ENCODE peak calls at places on chromosomes 1 and 21, in six cellular contexts. One of them, this sample, is unnamed.

GRCh38 chr1:42336978-42337377 is 1.9 kb upstream of the FOXJ3 start:
- DNase-seq in K562: no peak
- DNase-seq in GM12892: no peak
- DNase-seq in GM12878: no peak
- DNase-seq in H1: no peak
- DNase-seq in HepG2: no peak
- DNase-seq in this sample: no peak

GRCh38 chr1:233019921-233020320 is 69.5 kb downstream of the NTPCR start:
- DNase-seq in K562: no peak
- DNase-seq in GM12892: no peak
- DNase-seq in GM12878: no peak
- DNase-seq in H1: no peak
- DNase-seq in HepG2: no peak
- DNase-seq in this sample: no peak

GRCh38 chr1:14625587-14626447 is 27.3 kb downstream of the KAZN start:
- DNase-seq in K562: no peak
- DNase-seq in GM12892: no peak
- DNase-seq in GM12878: no peak
- DNase-seq in H1: no peak
- DNase-seq in HepG2: no peak
- DNase-seq in this sample: no peak

GRCh38 chr21:38342734-38343133 is 85.9 kb downstream of the KCNJ15 start:
- DNase-seq in K562: no peak
- DNase-seq in GM12892: no peak
- DNase-seq in GM12878: no peak
- DNase-seq in H1: no peak
- DNase-seq in HepG2: no peak
- DNase-seq in this sample: no peak

GRCh38 chr1:81044708-81045107 is 756.0 kb upstream of the ADGRL2 start:
- DNase-seq in K562: no peak
- DNase-seq in GM12892: no peak
- DNase-seq in GM12878: no peak
- DNase-seq in H1: no peak
- DNase-seq in HepG2: no peak
- DNase-seq in this sample: no peak

GRCh38 chr1:37865348-37866119 is 6.1 kb upstream of the MTF1 start:
- DNase-seq in K562: peak
- DNase-seq in GM12892: no peak
- DNase-seq in GM12878: no peak
- DNase-seq in H1: no peak
- DNase-seq in HepG2: no peak
- DNase-seq in this sample: no peak

GRCh38 chr1:232570007-232570406 is 59.9 kb downstream of the SIPA1L2 start:
- DNase-seq in K562: no peak
- DNase-seq in GM12892: no peak
- DNase-seq in GM12878: no peak
- DNase-seq in H1: no peak
- DNase-seq in HepG2: no peak
- DNase-seq in this sample: no peak

GRCh38 chr1:219498666-219499065 is 114.2 kb downstream of the ZC3H11B start:
- DNase-seq in K562: no peak
- DNase-seq in GM12892: no peak
- DNase-seq in GM12878: no peak
- DNase-seq in H1: no peak
- DNase-seq in HepG2: no peak
- DNase-seq in this sample: no peak

GRCh38 chr1:31244326-31244725 is 4.6 kb upstream of the NKAIN1 start:
- DNase-seq in K562: no peak
- DNase-seq in GM12892: no peak
- DNase-seq in GM12878: no peak
- DNase-seq in H1: no peak
- DNase-seq in HepG2: no peak
- DNase-seq in this sample: no peak

GRCh38 chr1:60262701-60263100 is 189.1 kb upstream of the C1orf87 start:
- DNase-seq in K562: no peak
- DNase-seq in GM12892: no peak
- DNase-seq in GM12878: no peak
- DNase-seq in H1: no peak
- DNase-seq in HepG2: no peak
- DNase-seq in this sample: no peak

GRCh38 chr21:34157456-34158025 is 84.2 kb downstream of the MRPS6 start:
- DNase-seq in K562: no peak
- DNase-seq in GM12892: no peak
- DNase-seq in GM12878: no peak
- DNase-seq in H1: no peak
- DNase-seq in HepG2: no peak
- DNase-seq in this sample: no peak

GRCh38 chr1:17844146-17844826 is 89.2 kb downstream of the ACTL8 start:
- DNase-seq in K562: no peak
- DNase-seq in GM12892: no peak
- DNase-seq in GM12878: no peak
- DNase-seq in H1: no peak
- DNase-seq in HepG2: no peak
- DNase-seq in this sample: no peak

DNA sequence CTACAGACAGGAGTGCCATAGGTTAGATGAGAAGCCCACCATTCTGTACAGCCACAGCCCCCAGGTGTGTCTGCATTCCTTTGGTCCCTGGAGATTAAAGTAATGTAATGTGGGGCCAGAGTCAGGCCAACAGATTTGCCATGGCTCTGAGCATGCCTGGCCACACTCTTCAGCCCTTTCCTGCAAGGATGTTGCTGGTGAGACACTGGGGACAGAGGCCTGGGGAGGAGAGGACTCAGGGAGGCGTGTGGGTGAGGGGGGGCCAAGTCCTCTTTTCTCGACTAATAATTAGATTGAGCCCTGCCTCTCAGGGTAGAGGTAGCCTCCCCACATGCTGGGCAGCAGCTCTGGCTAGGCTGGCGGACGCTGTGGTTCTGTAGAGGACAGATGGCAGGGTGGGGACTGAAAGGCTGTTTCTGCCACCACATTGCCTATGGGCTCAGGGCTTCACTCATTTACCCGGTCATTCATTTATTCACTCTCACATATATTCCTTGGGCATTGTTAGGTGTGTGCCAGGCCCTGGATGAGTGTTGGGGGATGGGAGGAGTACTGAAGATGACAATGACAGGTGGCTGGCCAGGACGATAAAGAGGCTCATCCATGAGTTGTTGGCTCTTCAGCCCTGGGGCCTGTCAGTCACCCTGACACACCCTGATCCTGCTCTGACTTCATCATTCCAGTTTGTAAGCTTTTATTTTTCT is 7.1 kb upstream of the PRCC start:
- DNase-seq in K562: peak
- DNase-seq in GM12892: no peak
- DNase-seq in GM12878: no peak
- DNase-seq in H1: no peak
- DNase-seq in HepG2: no peak
- DNase-seq in this sample: no peak
- TF ChIP-seq POLR2A in K562: no peak
- TF ChIP-seq POLR2A in GM12892: no peak
- TF ChIP-seq POLR2A in GM12878: no peak
- TF ChIP-seq POLR2A in H1: no peak
- TF ChIP-seq POLR2A in HepG2: no peak
- TF ChIP-seq POLR2A in this sample: no peak

GRCh38 chr1:97247196-97247595 is 525.6 kb downstream of the PTBP2 start:
- DNase-seq in K562: no peak
- DNase-seq in GM12892: no peak
- DNase-seq in GM12878: no peak
- DNase-seq in H1: no peak
- DNase-seq in HepG2: no peak
- DNase-seq in this sample: no peak

GRCh38 chr1:97243973-97244560 is 522.5 kb downstream of the PTBP2 start:
- DNase-seq in K562: no peak
- DNase-seq in GM12892: no peak
- DNase-seq in GM12878: no peak
- DNase-seq in H1: no peak
- DNase-seq in HepG2: no peak
- DNase-seq in this sample: no peak

GRCh38 chr1:97245682-97246081 is 524.1 kb downstream of the PTBP2 start:
- DNase-seq in K562: no peak
- DNase-seq in GM12892: no peak
- DNase-seq in GM12878: no peak
- DNase-seq in H1: no peak
- DNase-seq in HepG2: no peak
- DNase-seq in this sample: no peak
- TF ChIP-seq POLR2AphosphoS5 in K562: no peak
- TF ChIP-seq POLR2AphosphoS5 in GM12892: no peak
- TF ChIP-seq POLR2AphosphoS5 in GM12878: no peak
- TF ChIP-seq POLR2AphosphoS5 in H1: no peak
- TF ChIP-seq POLR2AphosphoS5 in HepG2: no peak
- TF ChIP-seq POLR2AphosphoS5 in this sample: no peak

DNA sequence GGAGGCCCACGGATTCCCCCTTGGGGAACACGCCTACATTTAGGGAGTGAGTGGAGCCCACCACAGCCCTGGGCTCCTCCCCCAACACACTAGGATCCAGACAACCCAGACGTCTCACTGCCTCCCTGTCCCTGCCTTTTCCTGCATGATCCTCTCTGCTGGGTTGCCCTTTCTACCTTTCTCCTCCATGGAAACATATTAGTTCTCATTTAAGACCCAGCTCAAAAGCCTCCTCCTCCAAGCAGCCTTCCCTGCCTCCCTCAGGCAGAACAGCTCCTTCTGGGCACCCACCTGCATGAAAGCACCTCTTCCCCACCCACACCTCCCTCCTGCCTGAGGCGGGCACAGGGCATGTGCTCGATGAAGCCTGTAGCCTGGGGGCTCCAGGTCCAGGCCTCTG is 10.7 kb downstream of the COL8A2 start:
- DNase-seq in K562: no peak
- DNase-seq in GM12892: no peak
- DNase-seq in GM12878: no peak
- DNase-seq in H1: no peak
- DNase-seq in HepG2: no peak
- DNase-seq in this sample: no peak
- TF ChIP-seq TAF1 in K562: no peak
- TF ChIP-seq TAF1 in GM12892: no peak
- TF ChIP-seq TAF1 in GM12878: no peak
- TF ChIP-seq TAF1 in H1: no peak
- TF ChIP-seq TAF1 in HepG2: no peak
- TF ChIP-seq TAF1 in this sample: no peak

GRCh38 chr1:244048566-244049141 is 2.4 kb upstream of the ZBTB18 start:
- DNase-seq in K562: no peak
- DNase-seq in GM12892: no peak
- DNase-seq in GM12878: no peak
- DNase-seq in H1: no peak
- DNase-seq in HepG2: no peak
- DNase-seq in this sample: no peak
- TF ChIP-seq POLR2A in K562: no peak
- TF ChIP-seq POLR2A in GM12892: no peak
- TF ChIP-seq POLR2A in GM12878: peak
- TF ChIP-seq POLR2A in H1: no peak
- TF ChIP-seq POLR2A in HepG2: peak
- TF ChIP-seq POLR2A in this sample: no peak

DNA sequence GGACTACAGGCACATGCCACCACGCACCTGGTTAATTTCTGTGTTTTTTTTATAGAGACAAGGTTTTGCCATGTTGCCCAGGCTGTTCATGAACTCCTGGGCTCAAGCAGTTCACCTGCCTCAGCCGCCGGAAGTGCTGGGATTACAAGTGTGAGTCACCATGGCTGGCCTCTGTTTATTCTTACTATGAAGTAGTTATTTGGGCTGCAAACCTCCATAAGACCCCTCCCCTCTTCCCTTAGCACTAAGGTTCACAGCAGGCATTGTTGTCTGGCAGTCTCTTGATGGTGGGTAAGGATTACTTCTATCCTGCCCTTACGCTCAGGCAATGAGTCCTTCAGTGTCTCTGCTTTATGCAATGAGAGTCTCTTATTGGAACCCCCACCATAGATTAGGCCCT is 51.8 kb downstream of the ANGPTL1 start:
- DNase-seq in K562: no peak
- DNase-seq in GM12892: no peak
- DNase-seq in GM12878: no peak
- DNase-seq in H1: no peak
- DNase-seq in HepG2: peak
- DNase-seq in this sample: no peak
- TF ChIP-seq POLR2AphosphoS5 in K562: no peak
- TF ChIP-seq POLR2AphosphoS5 in GM12892: no peak
- TF ChIP-seq POLR2AphosphoS5 in GM12878: no peak
- TF ChIP-seq POLR2AphosphoS5 in H1: no peak
- TF ChIP-seq POLR2AphosphoS5 in HepG2: no peak
- TF ChIP-seq POLR2AphosphoS5 in this sample: no peak